ENCODE peak calls at places on chromosomes 5 and 9, in eight cellular contexts. F is PC-3, J is SK-N-SH, Z is OCI-LY7, G is HCT116, D is GM23338, X is hepatocyte, L is MM.1S. Y is an unnamed sample.

GRCh38 chr5:32076699-32077695 is 97.1 kb downstream of the GOLPH3 start:
- DNase-seq in F (peak; percentile 80), J (peak; percentile 61), Z (peak; percentile 68), G (peak; percentile 34), D (peak; percentile 75), X (peak; percentile 66), L (peak; percentile 51), Y (peak; percentile 70)

GRCh38 chr9:85114799-85115198 is 445.3 kb downstream of the NTRK2 start:
- DNase-seq in F (no peak), J (no peak), Z (no peak), G (no peak), D (no peak), X (no peak), L (no peak), Y (no peak)

GRCh38 chr5:152953788-152954483 is 536.5 kb upstream of the GRIA1 start:
- DNase-seq in F (no peak), J (no peak), Z (no peak), G (no peak), D (no peak), X (no peak), L (no peak), Y (no peak)

GRCh38 chr5:93008502-93009167 is 572.4 kb downstream of the NR2F1-AS1 start:
- DNase-seq in F (no peak), J (no peak), Z (no peak), G (no peak), D (no peak), X (no peak), L (no peak), Y (no peak)

GRCh38 chr5:13866792-13867191 is 77.7 kb downstream of the DNAH5 start:
- DNase-seq in F (peak; percentile 73), J (no peak), Z (peak; percentile 14), G (no peak), D (peak; percentile 71), X (peak; percentile 68), L (peak; percentile 32), Y (peak; percentile 55)

GRCh38 chr9:629136-629535 is 212.4 kb upstream of the DMRT1 start:
- DNase-seq in F (no peak), J (no peak), Z (no peak), G (no peak), D (no peak), X (no peak), L (peak; percentile 88), Y (no peak)

GRCh38 chr5:137629646-137630045 is 106.2 kb downstream of the KLHL3 start:
- DNase-seq in F (peak; percentile 73), J (peak; percentile 75), Z (peak; percentile 68), G (peak; percentile 51), D (peak; percentile 80), X (peak; percentile 76), L (peak; percentile 60), Y (peak; percentile 71)

GRCh38 chr5:112583166-112583565 is 154.5 kb upstream of the APC start:
- DNase-seq in F (no peak), J (no peak), Z (no peak), G (no peak), D (no peak), X (no peak), L (no peak), Y (no peak)

GRCh38 chr5:132142459-132142858 is 68.9 kb downstream of the CSF2 start:
- DNase-seq in F (no peak), J (no peak), Z (no peak), G (no peak), D (no peak), X (no peak), L (no peak), Y (no peak)

GRCh38 chr5:132138260-132138659 is 64.7 kb downstream of the CSF2 start:
- DNase-seq in F (no peak), J (no peak), Z (no peak), G (no peak), D (no peak), X (no peak), L (no peak), Y (peak; percentile 58)

GRCh38 chr5:132132138-132132537 is 58.5 kb downstream of the CSF2 start:
- DNase-seq in F (no peak), J (no peak), Z (no peak), G (no peak), D (no peak), X (no peak), L (no peak), Y (no peak)

GRCh38 chr5:132134384-132134783 is 60.8 kb downstream of the CSF2 start:
- DNase-seq in F (peak; percentile 59), J (peak; percentile 8), Z (no peak), G (peak; percentile 8), D (peak; percentile 23), X (no peak), L (peak; percentile 61), Y (peak; percentile 34)

GRCh38 chr5:132136906-132137305 is 63.3 kb downstream of the CSF2 start:
- DNase-seq in F (peak; percentile 54), J (no peak), Z (no peak), G (no peak), D (no peak), X (no peak), L (no peak), Y (peak; percentile 91)
- H3K4me2 ChIP-seq in F (no peak overlapping the region), J (no peak overlapping the region), Z (no peak overlapping the region), G (no peak overlapping the region), D (no peak overlapping the region), X (no peak overlapping the region), L (no peak overlapping the region), Y (peak overlapping the region; percentile 7)

GRCh38 chr5:133128066-133128465 is 76.3 kb downstream of the HSPA4 start:
- DNase-seq in F (no peak), J (no peak), Z (no peak), G (no peak), D (no peak), X (no peak), L (no peak), Y (no peak)

GRCh38 chr5:133122711-133123110 is 70.9 kb downstream of the HSPA4 start:
- DNase-seq in F (no peak), J (no peak), Z (no peak), G (no peak), D (no peak), X (no peak), L (no peak), Y (no peak)

GRCh38 chr5:133121611-133122150 is 69.9 kb downstream of the HSPA4 start:
- DNase-seq in F (no peak), J (no peak), Z (no peak), G (no peak), D (no peak), X (no peak), L (no peak), Y (no peak)

GRCh38 chr5:133123297-133123696 is 71.5 kb downstream of the HSPA4 start:
- DNase-seq in F (no peak), J (no peak), Z (no peak), G (no peak), D (no peak), X (no peak), L (no peak), Y (no peak)

GRCh38 chr5:133124891-133125290 is 73.1 kb downstream of the HSPA4 start:
- DNase-seq in F (no peak), J (no peak), Z (no peak), G (no peak), D (no peak), X (no peak), L (no peak), Y (no peak)
- H3K9me2 ChIP-seq in F (no peaks in the 10 kb centered on the region), J (no peaks in the 10 kb centered on the region), Z (no peaks in the 10 kb centered on the region), G (no peaks in the 10 kb centered on the region), D (no peaks in the 10 kb centered on the region), X (no peaks in the 10 kb centered on the region), L (no peaks in the 10 kb centered on the region), Y (no peaks in the 10 kb centered on the region)

DNA sequence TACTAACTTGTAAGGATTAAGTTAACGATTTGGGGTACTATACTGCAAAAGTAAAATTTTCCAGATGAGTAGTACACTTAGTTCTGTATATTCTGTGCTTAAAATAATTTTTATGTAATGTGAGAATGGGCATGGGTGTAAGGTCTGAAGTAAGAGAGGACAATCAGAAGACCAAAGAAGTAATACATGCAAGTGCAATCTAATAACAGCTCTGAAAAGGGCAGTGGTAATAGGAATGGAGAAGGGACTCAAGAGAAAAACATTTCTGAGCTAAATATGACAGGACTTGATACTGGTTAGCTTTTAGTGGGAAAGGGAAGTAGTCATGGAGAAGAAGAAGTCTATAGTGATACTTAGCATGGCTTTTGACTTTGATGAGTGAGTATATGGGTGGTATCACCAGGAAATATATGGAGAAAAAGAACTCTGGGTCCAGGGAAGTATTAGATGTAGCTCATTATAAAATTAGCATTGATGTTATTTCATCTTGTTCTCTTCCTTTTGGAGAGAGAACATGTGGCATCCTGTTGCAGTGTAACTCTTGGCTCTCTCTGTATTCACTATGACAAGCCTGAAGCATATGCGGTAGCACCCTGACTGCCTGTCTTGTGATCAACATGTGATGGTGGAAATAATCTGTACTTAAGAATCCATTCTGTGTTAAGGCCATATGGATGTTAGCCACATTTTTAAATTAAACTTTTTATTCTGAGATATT is 60.5 kb downstream of the ERCC6L2 start:
- DNase-seq in F (no peak), J (no peak), Z (no peak), G (no peak), D (no peak), X (no peak), L (no peak), Y (no peak)
- TF ChIP-seq EZH2phosphoT487 in F (no peak), J (no peak), Z (no peak), G (no peak), D (no peak), X (no peak), L (no peak), Y (no peak)

GRCh38 chr9:123359546-123359945 is 3.5 kb downstream of the CRB2 start:
- DNase-seq in F (no peak), J (no peak), Z (no peak), G (no peak), D (no peak), X (no peak), L (no peak), Y (no peak)

GRCh38 chr9:123357748-123358059 is 1.7 kb downstream of the CRB2 start:
- DNase-seq in F (no peak), J (no peak), Z (no peak), G (no peak), D (no peak), X (no peak), L (no peak), Y (no peak)

GRCh38 chr9:123359106-123359505 is 3.1 kb downstream of the CRB2 start:
- DNase-seq in F (no peak), J (no peak), Z (no peak), G (no peak), D (no peak), X (no peak), L (no peak), Y (no peak)

GRCh38 chr9:123356851-123357747 is 1.1 kb downstream of the CRB2 start:
- DNase-seq in F (no peak), J (peak; percentile 20), Z (no peak), G (no peak), D (no peak), X (no peak), L (no peak), Y (no peak)

DNA sequence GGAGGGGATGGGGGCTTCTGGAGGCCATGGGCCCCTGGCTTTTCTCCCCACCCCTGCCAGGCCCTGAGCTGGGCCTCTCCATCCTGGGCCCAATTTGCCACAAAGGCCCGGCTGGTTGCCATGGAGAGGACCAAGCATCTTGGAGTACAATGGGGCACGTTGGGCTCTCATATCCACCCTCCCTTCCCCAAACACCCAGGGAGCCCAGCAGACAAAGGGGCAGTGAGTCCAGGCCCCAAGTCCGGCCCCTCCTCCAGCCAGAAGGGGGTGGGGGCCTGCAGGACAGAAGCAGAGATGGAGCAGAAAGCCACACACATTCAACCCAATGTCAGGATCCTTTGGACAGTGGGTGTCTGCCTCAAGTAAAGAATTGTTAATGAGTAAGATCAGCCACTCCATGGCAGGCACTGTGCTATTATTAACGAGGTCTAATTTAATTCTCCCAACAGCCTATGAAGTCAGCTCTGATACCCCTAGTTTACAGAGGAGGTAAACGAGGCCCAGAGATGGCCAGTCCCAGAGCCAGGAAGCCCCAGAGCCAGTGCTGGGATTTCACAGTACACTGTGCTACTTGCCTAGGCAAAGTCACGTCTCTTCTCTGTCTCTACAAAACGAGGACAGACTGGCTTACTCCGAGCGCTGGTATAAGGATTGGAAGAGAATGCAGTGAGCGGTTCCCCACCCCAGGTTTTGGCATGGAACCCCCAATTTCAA is 2.3 kb downstream of the CRB2 start:
- DNase-seq in F (no peak), J (peak; percentile 36), Z (no peak), G (no peak), D (peak; percentile 66), X (no peak), L (no peak), Y (no peak)
- H3K4me2 ChIP-seq in F (no peak overlapping the region), J (no peak overlapping the region), Z (no peak overlapping the region), G (no peak overlapping the region), D (peak overlapping the region; percentile 87), X (no peak overlapping the region), L (no peak overlapping the region), Y (no peak overlapping the region)